ENCODE peak calls at places on chromosomes 16 and 17, in seven cellular contexts. One of them, this sample, is unnamed.

GRCh38 chr17:67575325-67575724 is 142.4 kb upstream of the NOL11 start:
- DNase-seq in body of pancreas: peak
- DNase-seq in esophagus squamous epithelium: no peak
- DNase-seq in adrenal gland: no peak
- DNase-seq in thyroid gland: no peak
- DNase-seq in stomach: no peak
- DNase-seq in GM12891: no peak
- DNase-seq in this sample: no peak

GRCh38 chr17:29667969-29668368 is 45.3 kb upstream of the CORO6 start:
- DNase-seq in GM12891: no peak
- DNase-seq in stomach: no peak
- DNase-seq in body of pancreas: no peak
- DNase-seq in adrenal gland: no peak
- DNase-seq in esophagus squamous epithelium: no peak
- DNase-seq in thyroid gland: no peak
- DNase-seq in this sample: no peak

GRCh38 chr16:68902376-68903345 is 59.3 kb downstream of the TANGO6 start:
- DNase-seq in adrenal gland: peak
- DNase-seq in body of pancreas: peak
- DNase-seq in GM12891: peak
- DNase-seq in thyroid gland: peak
- DNase-seq in esophagus squamous epithelium: no peak
- DNase-seq in stomach: no peak
- DNase-seq in this sample: peak

GRCh38 chr17:65703891-65704290 is 142.4 kb upstream of the AXIN2 start:
- DNase-seq in stomach: no peak
- DNase-seq in esophagus squamous epithelium: no peak
- DNase-seq in adrenal gland: no peak
- DNase-seq in body of pancreas: no peak
- DNase-seq in thyroid gland: no peak
- DNase-seq in GM12891: no peak
- DNase-seq in this sample: no peak

GRCh38 chr17:47305302-47305923 is 18.3 kb upstream of the EFCAB13 start:
- DNase-seq in GM12891: no peak
- DNase-seq in stomach: no peak
- DNase-seq in esophagus squamous epithelium: no peak
- DNase-seq in body of pancreas: no peak
- DNase-seq in thyroid gland: peak
- DNase-seq in adrenal gland: no peak
- DNase-seq in this sample: no peak

GRCh38 chr16:54577566-54578180 is 291.1 kb upstream of the IRX3 start:
- DNase-seq in thyroid gland: no peak
- DNase-seq in stomach: no peak
- DNase-seq in esophagus squamous epithelium: no peak
- DNase-seq in body of pancreas: no peak
- DNase-seq in GM12891: no peak
- DNase-seq in adrenal gland: no peak
- DNase-seq in this sample: no peak

GRCh38 chr16:22007509-22008214 is at the start of gene MOSMO:
- DNase-seq in body of pancreas: peak
- DNase-seq in stomach: peak
- DNase-seq in esophagus squamous epithelium: no peak
- DNase-seq in thyroid gland: peak
- DNase-seq in GM12891: peak
- DNase-seq in adrenal gland: peak
- DNase-seq in this sample: peak

GRCh38 chr17:58691701-58692238 is at the start of gene TEX14:
- DNase-seq in GM12891: no peak
- DNase-seq in esophagus squamous epithelium: no peak
- DNase-seq in body of pancreas: no peak
- DNase-seq in stomach: no peak
- DNase-seq in thyroid gland: no peak
- DNase-seq in adrenal gland: peak
- DNase-seq in this sample: no peak

GRCh38 chr17:73795730-73796129 is 151.5 kb upstream of the SDK2 start:
- DNase-seq in GM12891: no peak
- DNase-seq in esophagus squamous epithelium: no peak
- DNase-seq in stomach: no peak
- DNase-seq in adrenal gland: no peak
- DNase-seq in thyroid gland: no peak
- DNase-seq in body of pancreas: no peak
- DNase-seq in this sample: peak

GRCh38 chr17:72471296-72471695 is 350.5 kb downstream of the SOX9 start:
- DNase-seq in stomach: no peak
- DNase-seq in thyroid gland: no peak
- DNase-seq in body of pancreas: no peak
- DNase-seq in esophagus squamous epithelium: no peak
- DNase-seq in GM12891: no peak
- DNase-seq in adrenal gland: no peak
- DNase-seq in this sample: peak

GRCh38 chr16:85767569-85767968 is 16.7 kb upstream of the C16orf74 start:
- DNase-seq in body of pancreas: no peak
- DNase-seq in adrenal gland: no peak
- DNase-seq in thyroid gland: no peak
- DNase-seq in esophagus squamous epithelium: no peak
- DNase-seq in stomach: no peak
- DNase-seq in GM12891: no peak
- DNase-seq in this sample: no peak
- TF ChIP-seq POLR2A in body of pancreas: no peak
- TF ChIP-seq POLR2A in adrenal gland: no peak
- TF ChIP-seq POLR2A in thyroid gland: no peak
- TF ChIP-seq POLR2A in esophagus squamous epithelium: no peak
- TF ChIP-seq POLR2A in stomach: no peak
- TF ChIP-seq POLR2A in GM12891: no peak
- TF ChIP-seq POLR2A in this sample: no peak

DNA sequence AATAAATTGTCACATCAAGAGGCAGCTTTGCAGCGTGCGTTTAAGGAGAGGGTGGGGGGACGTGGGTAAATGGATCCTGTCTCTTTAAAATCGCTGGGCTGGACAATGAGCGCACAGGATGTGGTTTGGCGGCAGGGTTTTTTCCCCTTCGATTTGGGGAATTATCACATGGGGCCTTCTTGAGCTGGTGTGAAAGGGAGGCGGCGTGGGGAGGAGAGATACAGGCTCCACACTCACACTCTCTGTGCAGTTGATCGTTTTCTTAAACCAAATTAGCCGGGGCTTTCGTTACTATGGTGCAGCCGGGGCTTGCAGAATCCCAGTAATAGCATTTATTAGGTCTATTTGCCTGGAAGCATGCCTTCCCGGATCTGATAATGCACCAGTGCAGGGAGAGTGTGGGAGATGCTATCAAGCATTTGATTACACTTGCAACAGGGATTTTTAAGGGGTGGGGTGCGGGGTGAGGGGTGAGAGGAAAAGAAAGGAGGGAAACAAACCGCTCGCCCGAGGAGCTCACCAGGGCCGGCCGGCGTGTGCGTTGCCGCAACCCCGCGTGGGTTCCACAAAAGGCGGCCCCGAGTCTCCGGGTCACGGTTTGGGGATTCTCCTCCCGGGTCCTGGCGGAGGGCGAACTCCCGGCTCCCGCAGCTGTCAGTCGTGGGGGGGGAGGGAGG is 58.9 kb upstream of the GSE1 start:
- DNase-seq in stomach: peak
- DNase-seq in esophagus squamous epithelium: peak
- DNase-seq in thyroid gland: peak
- DNase-seq in body of pancreas: peak
- DNase-seq in GM12891: peak
- DNase-seq in adrenal gland: peak
- DNase-seq in this sample: peak
- TF ChIP-seq POLR2A in stomach: no peak
- TF ChIP-seq POLR2A in esophagus squamous epithelium: no peak
- TF ChIP-seq POLR2A in thyroid gland: peak
- TF ChIP-seq POLR2A in body of pancreas: peak
- TF ChIP-seq POLR2A in GM12891: peak
- TF ChIP-seq POLR2A in adrenal gland: peak
- TF ChIP-seq POLR2A in this sample: no peak

DNA sequence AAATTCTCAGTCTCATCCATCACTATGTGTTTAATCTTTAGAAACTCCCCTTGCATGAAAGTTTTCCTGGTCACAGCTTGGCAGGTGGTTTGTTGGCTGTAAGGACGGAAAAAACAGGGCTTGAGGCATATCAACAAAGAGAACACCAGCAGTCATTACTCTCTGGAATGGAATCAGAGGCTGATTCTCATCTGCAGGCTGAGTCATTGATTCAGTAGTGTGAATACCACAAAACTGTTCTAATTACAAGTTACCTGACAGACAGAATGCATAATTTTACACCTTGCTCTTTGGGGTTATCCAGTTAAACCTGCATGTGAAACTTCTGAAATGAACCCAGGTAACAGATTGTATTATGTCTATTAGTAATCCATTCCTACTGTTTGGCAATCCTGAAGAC is 11.5 kb upstream of the SLFN12L start:
- DNase-seq in thyroid gland: no peak
- DNase-seq in GM12891: no peak
- DNase-seq in esophagus squamous epithelium: no peak
- DNase-seq in stomach: no peak
- DNase-seq in adrenal gland: no peak
- DNase-seq in body of pancreas: no peak
- DNase-seq in this sample: no peak
- TF ChIP-seq POLR2A in thyroid gland: no peak
- TF ChIP-seq POLR2A in GM12891: no peak
- TF ChIP-seq POLR2A in esophagus squamous epithelium: no peak
- TF ChIP-seq POLR2A in stomach: no peak
- TF ChIP-seq POLR2A in adrenal gland: no peak
- TF ChIP-seq POLR2A in body of pancreas: no peak
- TF ChIP-seq POLR2A in this sample: no peak

DNA sequence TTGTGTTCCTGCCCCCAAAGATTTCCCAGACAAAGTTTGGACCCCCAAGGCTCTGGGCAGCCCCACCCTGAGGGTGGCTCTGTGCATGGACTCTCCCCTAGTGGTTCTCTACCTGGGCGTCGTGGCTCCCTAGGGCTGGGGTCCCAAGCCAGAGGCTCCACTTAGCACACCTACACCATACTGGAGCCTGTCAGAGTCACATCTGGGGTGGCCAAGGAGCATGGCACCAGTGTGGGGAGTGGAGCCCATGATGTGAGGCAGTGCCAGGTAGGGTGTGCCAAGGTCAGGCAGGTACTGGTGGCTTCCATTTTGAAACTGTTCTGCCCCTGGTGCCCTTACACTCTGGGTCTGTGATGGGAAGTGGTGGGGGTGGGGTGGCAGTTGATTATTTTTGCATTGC is 109.9 kb upstream of the GNAO1 start:
- DNase-seq in esophagus squamous epithelium: no peak
- DNase-seq in thyroid gland: no peak
- DNase-seq in stomach: no peak
- DNase-seq in adrenal gland: no peak
- DNase-seq in GM12891: no peak
- DNase-seq in body of pancreas: no peak
- DNase-seq in this sample: no peak
- TF ChIP-seq POLR2A in esophagus squamous epithelium: no peak
- TF ChIP-seq POLR2A in thyroid gland: no peak
- TF ChIP-seq POLR2A in stomach: no peak
- TF ChIP-seq POLR2A in adrenal gland: no peak
- TF ChIP-seq POLR2A in GM12891: no peak
- TF ChIP-seq POLR2A in body of pancreas: no peak
- TF ChIP-seq POLR2A in this sample: no peak

GRCh38 chr16:2706611-2707311 is 13.3 kb downstream of the PRSS27 start:
- DNase-seq in esophagus squamous epithelium: no peak
- DNase-seq in thyroid gland: no peak
- DNase-seq in adrenal gland: no peak
- DNase-seq in stomach: no peak
- DNase-seq in body of pancreas: no peak
- DNase-seq in GM12891: no peak
- DNase-seq in this sample: no peak
- TF ChIP-seq POLR2A in esophagus squamous epithelium: no peak
- TF ChIP-seq POLR2A in thyroid gland: no peak
- TF ChIP-seq POLR2A in adrenal gland: no peak
- TF ChIP-seq POLR2A in stomach: no peak
- TF ChIP-seq POLR2A in body of pancreas: no peak
- TF ChIP-seq POLR2A in GM12891: no peak
- TF ChIP-seq POLR2A in this sample: no peak

GRCh38 chr16:56609463-56609921 is 1.1 kb downstream of the MT2A start:
- DNase-seq in body of pancreas: peak
- DNase-seq in esophagus squamous epithelium: peak
- DNase-seq in GM12891: peak
- DNase-seq in thyroid gland: peak
- DNase-seq in stomach: peak
- DNase-seq in adrenal gland: peak
- DNase-seq in this sample: peak
- TF ChIP-seq POLR2A in body of pancreas: no peak
- TF ChIP-seq POLR2A in esophagus squamous epithelium: no peak
- TF ChIP-seq POLR2A in GM12891: no peak
- TF ChIP-seq POLR2A in thyroid gland: peak
- TF ChIP-seq POLR2A in stomach: no peak
- TF ChIP-seq POLR2A in adrenal gland: peak
- TF ChIP-seq POLR2A in this sample: no peak

DNA sequence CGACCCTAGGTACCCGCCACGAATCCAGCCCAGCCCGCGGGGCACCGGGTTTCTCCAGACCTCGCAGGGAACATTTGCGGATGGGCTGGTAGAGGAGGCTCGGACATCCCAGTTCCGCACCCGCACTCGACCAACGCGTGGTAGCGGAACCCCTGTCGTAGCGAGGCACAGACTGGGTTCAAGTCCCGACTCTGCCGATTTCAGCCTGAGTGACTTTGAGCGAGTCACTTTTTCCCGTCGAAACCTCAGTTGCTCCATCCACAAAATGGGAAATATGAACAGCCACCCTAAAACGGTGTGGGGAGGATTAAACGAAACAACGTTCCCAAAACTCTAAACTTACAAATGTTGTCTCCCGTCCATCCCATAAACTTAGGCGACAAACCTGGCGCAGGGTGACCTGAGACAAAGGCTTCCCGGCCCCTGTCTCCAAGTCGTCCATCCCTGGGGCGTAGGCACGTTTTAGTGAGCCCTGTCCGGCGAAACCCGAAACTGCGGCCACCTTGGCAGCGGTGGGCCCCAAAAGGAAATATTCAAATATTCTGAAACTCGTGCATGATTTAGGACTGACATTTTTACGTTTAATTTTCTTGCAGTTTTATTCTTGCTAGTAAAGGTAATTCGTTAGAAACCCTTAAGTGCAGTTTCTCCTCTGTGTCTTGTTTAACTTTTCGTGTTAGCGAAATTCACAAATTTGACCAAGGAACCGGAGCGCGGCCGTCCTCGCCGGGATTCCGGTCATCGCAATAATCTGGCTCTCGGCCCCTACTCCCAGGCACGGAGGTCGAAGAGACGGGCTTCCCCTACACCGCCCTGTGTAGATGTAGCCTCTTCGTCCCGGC is 2.0 kb upstream of the MLLT6 start:
- DNase-seq in adrenal gland: no peak
- DNase-seq in esophagus squamous epithelium: no peak
- DNase-seq in body of pancreas: no peak
- DNase-seq in stomach: peak
- DNase-seq in thyroid gland: no peak
- DNase-seq in GM12891: no peak
- DNase-seq in this sample: peak
- TF ChIP-seq POLR2A in adrenal gland: no peak
- TF ChIP-seq POLR2A in esophagus squamous epithelium: no peak
- TF ChIP-seq POLR2A in body of pancreas: no peak
- TF ChIP-seq POLR2A in stomach: no peak
- TF ChIP-seq POLR2A in thyroid gland: no peak
- TF ChIP-seq POLR2A in GM12891: peak
- TF ChIP-seq POLR2A in this sample: no peak

GRCh38 chr16:50680907-50681885 is at the start of gene SNX20:
- DNase-seq in thyroid gland: no peak
- DNase-seq in adrenal gland: no peak
- DNase-seq in body of pancreas: no peak
- DNase-seq in GM12891: no peak
- DNase-seq in esophagus squamous epithelium: no peak
- DNase-seq in stomach: peak
- DNase-seq in this sample: no peak
- TF ChIP-seq POLR2A in thyroid gland: no peak
- TF ChIP-seq POLR2A in adrenal gland: no peak
- TF ChIP-seq POLR2A in body of pancreas: no peak
- TF ChIP-seq POLR2A in GM12891: peak
- TF ChIP-seq POLR2A in esophagus squamous epithelium: no peak
- TF ChIP-seq POLR2A in stomach: no peak
- TF ChIP-seq POLR2A in this sample: no peak

This sample was measured in lower leg skin.